ENCODE peak calls at places on chromosomes 13 and 19, in four cellular contexts. Q, G, R and Y are unnamed samples.

GRCh38 chr13:76707360-76707759 is 178.8 kb downstream of the KCTD12 start:
- DNase-seq in Q (no peak), G (no peak), R (no peak), Y (no peak)

GRCh38 chr13:73201601-73202000 is 142.8 kb downstream of the KLF5 start:
- DNase-seq in Q (no peak), G (no peak), R (no peak), Y (no peak)

GRCh38 chr19:49502866-49503581 is 6.8 kb downstream of the RPS11 start:
- DNase-seq in Q (peak; percentile 48), G (no peak), R (peak; percentile 84), Y (no peak)

GRCh38 chr13:100392709-100393630 is 195.6 kb downstream of the GGACT start:
- DNase-seq in Q (peak; percentile 80), G (peak; percentile 93), R (peak; percentile 37), Y (no peak)

GRCh38 chr13:41462427-41462826 is 5.1 kb downstream of the RGCC start:
- DNase-seq in Q (no peak), G (no peak), R (no peak), Y (no peak)

GRCh38 chr13:75705908-75706307 is 69.8 kb downstream of the LMO7 start:
- DNase-seq in Q (no peak), G (no peak), R (no peak), Y (no peak)

GRCh38 chr13:101942038-101942437 is 459.8 kb downstream of the FGF14 start:
- DNase-seq in Q (peak; percentile 49), G (no peak), R (peak; percentile 66), Y (peak; percentile 46)

GRCh38 chr13:52969373-52969772 is 59.2 kb upstream of the OLFM4 start:
- DNase-seq in Q (no peak), G (no peak), R (no peak), Y (no peak)

GRCh38 chr19:48501446-48501960 is 10.1 kb downstream of the LMTK3 start:
- DNase-seq in Q (no peak), G (peak; percentile 64), R (no peak), Y (peak; percentile 82)

GRCh38 chr19:46404039-46404883 is 9.1 kb downstream of the CCDC8 start:
- DNase-seq in Q (peak; percentile 47), G (no peak), R (peak; percentile 76), Y (peak; percentile 73)

GRCh38 chr13:91722267-91722884 is 324.0 kb downstream of the GPC5 start:
- DNase-seq in Q (no peak), G (no peak), R (peak; percentile 59), Y (no peak)

GRCh38 chr19:40807147-40808020 is 8.4 kb downstream of the EGLN2 start:
- DNase-seq in Q (no peak), G (no peak), R (peak; percentile 34), Y (no peak)

GRCh38 chr13:44686478-44687071 is 110.4 kb upstream of the TSC22D1 start:
- DNase-seq in Q (no peak), G (no peak), R (no peak), Y (no peak)

GRCh38 chr19:10895920-10896319 is 24.6 kb downstream of the CARM1 start:
- DNase-seq in Q (no peak), G (no peak), R (no peak), Y (peak; percentile 31)

GRCh38 chr13:113562085-113562749 is 22.3 kb upstream of the TFDP1 start:
- DNase-seq in Q (peak; percentile 66), G (peak; percentile 64), R (peak; percentile 84), Y (peak; percentile 84)

GRCh38 chr13:107322228-107322627 is 754.3 kb upstream of the ARGLU1 start:
- DNase-seq in Q (no peak), G (no peak), R (no peak), Y (no peak)

GRCh38 chr13:39684531-39685137 is 29.2 kb downstream of the COG6 start:
- DNase-seq in Q (no peak), G (no peak), R (peak; percentile 62), Y (no peak)

GRCh38 chr13:80611310-80611709 is 270.4 kb upstream of the SPRY2 start:
- DNase-seq in Q (no peak), G (no peak), R (no peak), Y (no peak)

GRCh38 chr13:98432638-98433037 is 144.3 kb downstream of the STK24 start:
- DNase-seq in Q (no peak), G (no peak), R (no peak), Y (no peak)

GRCh38 chr19:6551607-6552450 is 21.0 kb downstream of the TNFSF9 start:
- DNase-seq in Q (no peak), G (no peak), R (peak; percentile 72), Y (peak; percentile 56)

GRCh38 chr19:6556043-6556449 is 25.2 kb downstream of the TNFSF9 start:
- DNase-seq in Q (no peak), G (no peak), R (no peak), Y (no peak)

GRCh38 chr19:6551091-6551490 is 20.3 kb downstream of the TNFSF9 start:
- DNase-seq in Q (no peak), G (no peak), R (no peak), Y (no peak)

GRCh38 chr19:6556480-6556879 is 25.7 kb downstream of the TNFSF9 start:
- DNase-seq in Q (no peak), G (no peak), R (no peak), Y (no peak)
- TF ChIP-seq CTCF in Q (no peak), G (no peak), R (no peak), Y (no peak)

DNA sequence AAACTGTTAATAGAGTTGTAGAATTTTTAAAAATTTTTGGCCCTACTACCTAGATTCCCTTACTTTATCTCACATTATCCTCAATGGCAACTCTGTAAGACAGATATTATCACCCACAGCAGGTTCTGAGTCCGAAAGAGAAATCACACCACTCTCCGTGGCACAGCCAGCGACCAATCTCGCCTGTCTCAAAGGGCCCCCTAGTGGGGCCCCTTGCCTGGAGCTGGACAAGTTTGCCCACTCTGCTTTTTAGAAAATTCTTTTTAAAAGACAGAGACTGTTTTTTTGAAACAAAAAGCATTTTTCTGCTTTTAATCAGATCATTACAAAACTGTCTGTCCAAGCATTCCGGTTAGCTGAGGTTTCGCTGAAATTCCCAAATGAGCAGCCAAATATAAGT is 21.7 kb downstream of the PHF11 start:
- DNase-seq in Q (no peak), G (no peak), R (peak; percentile 12), Y (peak; percentile 9)
- TF ChIP-seq CTCF in Q (peak; percentile 54), G (peak; percentile 4), R (peak; percentile 48), Y (peak; percentile 37)

GRCh38 chr19:12657966-12658365 is 8.6 kb downstream of the MAN2B1 start:
- DNase-seq in Q (no peak), G (no peak), R (no peak), Y (no peak)
- TF ChIP-seq CTCF in Q (no peak), G (no peak), R (no peak), Y (no peak)

GRCh38 chr19:17069249-17069648 is 6.0 kb downstream of the HAUS8 start:
- DNase-seq in Q (no peak), G (no peak), R (peak; percentile 31), Y (no peak)
- TF ChIP-seq CTCF in Q (no peak), G (no peak), R (no peak), Y (no peak)

GRCh38 chr19:1813197-1813836 is 1.2 kb upstream of the ATP8B3 start:
- DNase-seq in Q (no peak), G (no peak), R (no peak), Y (no peak)
- TF ChIP-seq CTCF in Q (no peak), G (no peak), R (peak; percentile 0), Y (no peak)

GRCh38 chr13:31043891-31044657 is 111.6 kb downstream of the TEX26 start:
- DNase-seq in Q (peak; percentile 79), G (peak; percentile 88), R (peak; percentile 86), Y (peak; percentile 82)
- TF ChIP-seq CTCF in Q (peak; percentile 86), G (peak; percentile 96), R (peak; percentile 93), Y (peak; percentile 95)

DNA sequence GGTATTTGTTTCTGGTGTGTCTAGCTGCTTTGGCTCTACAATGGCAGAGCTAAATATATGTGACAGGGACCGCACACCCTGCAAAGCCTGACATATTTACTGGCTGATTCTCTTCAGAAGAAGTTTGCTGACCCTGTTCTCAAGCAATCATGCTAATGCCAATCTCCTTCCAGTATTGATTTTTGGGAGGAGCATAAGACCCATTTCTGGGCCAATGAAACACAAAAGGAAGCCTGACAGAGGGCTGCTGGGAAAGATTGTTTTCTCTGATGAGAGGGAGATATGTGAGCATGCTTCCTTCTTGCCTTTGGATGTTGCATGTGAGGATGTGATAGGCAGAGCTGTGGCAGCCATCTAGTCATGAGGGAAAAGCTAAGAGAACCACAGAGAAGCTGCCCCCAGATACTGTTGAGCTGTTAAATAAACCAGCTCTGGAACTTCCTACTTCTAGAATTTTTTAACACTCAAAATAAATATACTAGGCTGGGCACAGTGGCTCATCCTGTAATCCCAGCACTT is 31.4 kb upstream of the TPTE2 start:
- DNase-seq in Q (no peak), G (no peak), R (no peak), Y (no peak)
- TF ChIP-seq CTCF in Q (no peak), G (no peak), R (no peak), Y (no peak)

DNA sequence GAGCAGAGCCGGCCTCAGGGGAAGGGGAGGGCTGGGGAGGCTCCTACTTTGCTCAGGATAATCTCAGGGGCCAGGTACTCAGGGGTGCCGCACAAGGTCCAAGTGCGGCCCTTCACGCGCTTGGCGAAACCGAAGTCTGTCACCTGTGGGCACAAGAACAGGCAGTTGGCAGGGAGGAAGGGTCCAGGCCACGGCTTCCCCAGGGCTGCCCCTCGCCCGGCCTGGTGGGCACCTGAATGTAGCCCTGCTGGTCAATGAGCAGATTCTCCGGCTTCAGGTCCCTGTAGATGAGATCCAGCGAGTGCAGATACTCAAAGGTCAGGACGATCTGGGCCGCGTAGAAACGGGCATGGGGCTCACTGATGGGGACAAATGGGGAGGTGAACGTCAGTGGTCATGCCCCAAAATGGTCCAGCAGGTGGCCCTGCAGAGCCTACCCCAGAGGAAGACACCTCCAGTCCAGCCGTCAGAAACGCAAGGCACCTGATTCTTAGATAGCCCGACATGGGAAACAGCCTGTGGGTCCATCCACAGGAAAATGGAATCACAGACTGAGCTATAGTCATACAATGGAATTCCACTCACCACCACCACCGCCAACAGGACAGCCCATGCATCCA is 7.1 kb upstream of the SAMD1 start:
- DNase-seq in Q (no peak), G (no peak), R (no peak), Y (no peak)
- TF ChIP-seq CTCF in Q (no peak), G (peak; percentile 9), R (peak; percentile 10), Y (no peak)

GRCh38 chr13:35953537-35954206 is 177.5 kb downstream of the DCLK1 start:
- DNase-seq in Q (peak; percentile 86), G (peak; percentile 83), R (peak; percentile 71), Y (peak; percentile 52)
- TF ChIP-seq CTCF in Q (peak; percentile 65), G (peak; percentile 46), R (peak; percentile 75), Y (peak; percentile 76)

DNA sequence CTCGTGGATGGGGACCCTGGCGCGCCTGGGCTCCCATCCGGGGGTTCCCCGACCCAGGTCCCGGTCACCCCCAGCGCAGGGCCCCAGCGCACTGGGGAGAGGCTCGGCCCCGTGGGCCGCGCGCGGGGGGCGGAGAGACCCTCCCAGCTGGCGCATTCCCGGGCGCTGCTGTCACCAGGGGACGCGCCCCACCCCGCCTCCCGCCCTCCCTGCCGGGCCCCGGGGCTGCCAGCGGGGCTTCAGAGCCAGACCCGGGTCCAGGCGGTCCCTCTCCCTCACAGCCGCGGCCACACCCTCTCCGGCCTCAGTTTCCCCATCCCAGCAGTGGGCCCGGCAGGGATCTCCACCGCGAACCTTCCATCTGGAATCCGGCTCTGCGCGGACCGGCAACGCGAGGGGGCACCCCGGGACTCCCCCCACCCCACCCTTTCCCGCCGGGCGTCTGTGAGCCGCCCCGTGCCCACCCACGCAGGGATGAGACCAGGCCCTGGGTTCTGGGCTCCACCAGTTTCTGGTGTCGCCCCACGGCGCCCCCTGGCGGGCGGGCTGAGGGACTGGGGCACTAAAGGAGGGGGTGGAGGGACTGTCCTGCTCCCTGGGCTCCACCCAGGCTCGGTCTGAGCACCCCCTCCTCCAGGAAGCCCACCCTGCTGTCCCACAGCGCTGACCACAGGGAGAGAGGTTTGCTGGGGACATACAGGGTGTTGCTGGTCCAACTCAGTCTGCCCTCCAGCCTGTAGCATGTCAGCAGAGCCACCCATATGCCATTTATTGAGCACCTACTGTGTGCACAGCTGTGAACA is 874 bp upstream of the ADAMTSL5 start:
- DNase-seq in Q (no peak), G (no peak), R (peak; percentile 23), Y (peak; percentile 35)
- TF ChIP-seq CTCF in Q (peak; percentile 48), G (peak; percentile 73), R (peak; percentile 64), Y (peak; percentile 47)